ENCODE peak calls at places on chromosomes 1 and 21, in six cellular contexts. H is thoracic aorta, C is psoas muscle, G is AG04450, I is GM23338, O is brain microvascular endothelial cell. S is an unnamed sample.

GRCh38 chr1:44036409-44037111 is 5.3 kb upstream of the SLC6A9 start:
- DNase-seq in O (peak; percentile 62), I (peak; percentile 86), G (no peak), C (peak; percentile 74), H (peak; percentile 37), S (no peak)

GRCh38 chr1:242824435-242824834 is 299.9 kb upstream of the PLD5 start:
- DNase-seq in H (no peak), I (no peak), G (no peak), O (peak; percentile 65), C (no peak), S (no peak)

GRCh38 chr1:246552110-246552509 is 14.0 kb downstream of the TFB2M start:
- DNase-seq in G (no peak), I (no peak), O (no peak), C (no peak), H (no peak), S (no peak)

GRCh38 chr1:40344597-40344996 is 27.5 kb upstream of the COL9A2 start:
- DNase-seq in C (peak; percentile 64), G (peak; percentile 23), H (peak; percentile 9), I (peak; percentile 18), O (peak; percentile 65), S (no peak)

GRCh38 chr1:244836135-244836521 is 670 bp downstream of the COX20 start:
- DNase-seq in I (peak; percentile 44), H (no peak), O (no peak), C (no peak), G (no peak), S (no peak)

GRCh38 chr1:158117854-158118691 is 62.6 kb upstream of the CD1D start:
- DNase-seq in H (no peak), O (peak; percentile 38), C (peak; percentile 62), I (peak; percentile 93), G (no peak), S (no peak)

GRCh38 chr1:5644281-5645134 is 347.7 kb downstream of the NPHP4 start:
- DNase-seq in C (no peak), O (no peak), H (no peak), I (no peak), G (no peak), S (peak; percentile 53)

GRCh38 chr1:207958376-207959139 is 47.6 kb upstream of the CD34 start:
- DNase-seq in C (no peak), G (no peak), I (peak; percentile 17), O (no peak), H (no peak), S (no peak)

GRCh38 chr21:46247699-46248460 is 19.3 kb upstream of the LSS start:
- DNase-seq in O (no peak), I (no peak), C (no peak), H (no peak), G (no peak), S (no peak)

GRCh38 chr1:178183796-178184195 is 89.9 kb downstream of the RASAL2 start:
- DNase-seq in I (no peak), O (no peak), H (no peak), C (no peak), G (no peak), S (no peak)

GRCh38 chr1:1954831-1955441 is 35.9 kb upstream of the TMEM52 start:
- DNase-seq in C (no peak), I (peak; percentile 53), O (no peak), G (no peak), H (no peak), S (no peak)

GRCh38 chr1:218209351-218209861 is 75.7 kb upstream of the RRP15 start:
- DNase-seq in C (no peak), H (no peak), O (peak; percentile 51), G (peak; percentile 53), I (no peak), S (no peak)

GRCh38 chr1:85449356-85449755 is 15.6 kb downstream of the DDAH1 start:
- DNase-seq in G (no peak), C (no peak), O (no peak), I (no peak), H (no peak), S (no peak)

GRCh38 chr1:30378991-30379581 is 344.3 kb downstream of the MATN1 start:
- DNase-seq in O (peak; percentile 81), I (no peak), H (no peak), G (peak; percentile 20), C (no peak), S (peak; percentile 58)

GRCh38 chr1:81660286-81660685 is 140.4 kb upstream of the ADGRL2 start:
- DNase-seq in C (no peak), O (no peak), H (no peak), G (no peak), I (no peak), S (no peak)

GRCh38 chr1:201504179-201504631 is 2.7 kb downstream of the CSRP1 start:
- DNase-seq in G (no peak), C (no peak), O (no peak), I (no peak), H (no peak), S (no peak)
- H3K4me3 ChIP-seq in G (peak overlapping the region; percentile 85), C (peak overlapping the region; percentile 80), O (peak overlapping the region; percentile 84), I (no peak overlapping the region), H (peak overlapping the region; percentile 94), S (peak overlapping the region; percentile 97)

GRCh38 chr1:155069551-155070391 is 6.2 kb downstream of the EFNA4 start:
- DNase-seq in O (no peak), I (peak; percentile 76), G (no peak), H (no peak), C (no peak), S (no peak)
- H3K4me3 ChIP-seq in O (no peak overlapping the region), I (peak overlapping the region; percentile 66), G (no peak overlapping the region), H (no peak overlapping the region), C (peak overlapping the region; percentile 68), S (no peak overlapping the region)

GRCh38 chr1:20684651-20685050 is 23.5 kb upstream of the DDOST start:
- DNase-seq in H (no peak), C (peak; percentile 43), I (no peak), G (no peak), O (no peak), S (no peak)
- H3K4me3 ChIP-seq in H (no peak overlapping the region), C (peak overlapping the region; percentile 58), I (no peak overlapping the region), G (no peak overlapping the region), O (no peak overlapping the region), S (peak overlapping the region; percentile 58)

DNA sequence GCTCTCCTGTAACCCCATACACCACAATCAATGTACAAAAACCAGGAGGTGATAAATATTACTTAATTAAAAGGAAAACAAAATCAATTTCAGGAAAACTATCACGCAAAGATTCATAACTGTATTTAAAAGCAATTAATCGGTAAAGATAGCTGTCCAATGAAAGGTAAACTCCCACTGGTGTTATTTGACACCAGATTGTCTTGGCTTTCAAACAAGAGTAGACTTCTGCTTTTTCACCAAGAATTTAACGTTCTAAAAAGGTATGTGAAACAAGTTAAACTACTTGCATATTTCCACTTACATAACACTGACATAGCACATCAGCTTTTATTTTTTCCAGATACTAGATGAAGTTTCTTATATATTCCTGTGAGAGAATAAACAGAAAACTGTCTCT is 3.5 kb downstream of the PLPP3 start:
- DNase-seq in G (no peak), I (no peak), O (no peak), C (no peak), H (no peak), S (no peak)
- H3K4me3 ChIP-seq in G (peak overlapping the region; percentile 100), I (peak overlapping the region; percentile 82), O (no peak overlapping the region), C (peak overlapping the region; percentile 90), H (peak overlapping the region; percentile 93), S (peak overlapping the region; percentile 85)

GRCh38 chr1:26469558-26469957 is 2.7 kb upstream of the HMGN2 start:
- DNase-seq in I (no peak), O (no peak), H (no peak), C (no peak), G (no peak), S (no peak)

GRCh38 chr1:26471498-26472329 is 526 bp upstream of the HMGN2 start:
- DNase-seq in G (peak; percentile 32), O (peak; percentile 53), C (peak; percentile 83), H (peak; percentile 8), I (peak; percentile 83), S (peak; percentile 85)

GRCh38 chr1:26472330-26472900 is at the start of gene HMGN2:
- DNase-seq in G (peak; percentile 60), H (peak; percentile 51), I (peak; percentile 96), O (peak; percentile 68), C (peak; percentile 93), S (peak; percentile 88)

GRCh38 chr1:26472901-26473845 is 933 bp downstream of the HMGN2 start:
- DNase-seq in I (peak; percentile 95), H (peak; percentile 82), G (peak; percentile 86), C (peak; percentile 99), O (peak; percentile 88), S (peak; percentile 97)

DNA sequence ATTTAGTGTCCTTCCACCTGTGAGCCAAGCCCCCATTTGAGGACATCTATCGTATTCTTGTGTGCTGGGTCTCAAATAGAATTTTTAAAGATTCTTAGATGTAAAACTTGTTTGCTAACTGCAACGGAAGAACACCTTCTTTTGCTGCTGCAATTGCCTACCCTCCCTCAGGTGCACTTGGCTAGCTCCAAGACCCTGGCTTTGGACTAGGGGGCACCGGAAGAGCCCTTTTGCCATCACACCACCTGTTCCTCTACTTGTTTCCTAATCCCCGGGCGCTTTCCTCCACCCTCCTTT is 1.1 kb upstream of the HMGN2 start:
- DNase-seq in O (no peak), G (no peak), C (no peak), H (no peak), I (no peak), S (no peak)
- H3K4me3 ChIP-seq in O (peak overlapping the region; percentile 74), G (peak overlapping the region; percentile 63), C (peak overlapping the region; percentile 97), H (peak overlapping the region; percentile 100), I (peak overlapping the region; percentile 96), S (peak overlapping the region; percentile 86)

DNA sequence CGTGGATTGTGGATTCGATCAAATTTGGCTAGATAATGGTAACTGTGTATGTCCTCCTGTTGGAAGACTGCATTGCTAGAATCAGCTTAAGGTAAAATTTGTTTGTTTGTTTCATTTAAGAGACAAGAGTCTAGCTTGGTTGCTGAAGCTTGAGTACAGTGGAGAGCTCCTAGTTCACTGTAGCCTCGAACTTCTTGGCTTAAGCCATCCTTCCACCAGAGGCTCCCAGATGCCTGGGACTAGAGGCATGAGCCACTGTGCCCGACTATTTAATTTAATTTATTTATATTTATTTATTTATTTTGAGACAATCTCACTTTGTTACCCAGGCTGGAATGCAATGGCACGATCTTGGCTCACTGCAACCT is 1.5 kb downstream of the PHACTR4 start:
- DNase-seq in I (no peak), H (no peak), O (no peak), G (no peak), C (no peak), S (no peak)
- H3K4me3 ChIP-seq in I (peak overlapping the region; percentile 80), H (peak overlapping the region; percentile 97), O (no peak overlapping the region), G (peak overlapping the region; percentile 85), C (peak overlapping the region; percentile 84), S (peak overlapping the region; percentile 93)

GRCh38 chr21:15140321-15141019 is 75.7 kb upstream of the NRIP1 start:
- DNase-seq in C (no peak), O (no peak), H (no peak), G (no peak), I (no peak), S (no peak)
- H3K4me3 ChIP-seq in C (no peak overlapping the region), O (no peak overlapping the region), H (no peak overlapping the region), G (no peak overlapping the region), I (no peak overlapping the region), S (no peak overlapping the region)